ENCODE peak calls at places on chromosomes 7 and 10, in eight cellular contexts. One of them, this sample, is unnamed.

GRCh38 chr10:86599729-86600128 is 54.6 kb upstream of the OPN4 start:
- DNase-seq in AG08396: no peak
- DNase-seq in astrocyte of the spinal cord: no peak
- DNase-seq in activated naive CD4-positive, alpha-beta T cell treated with anti-CD3 and anti-CD28 coated beads for 36 hours: peak
- DNase-seq in foreskin fibroblast: no peak
- DNase-seq in tibial nerve: no peak
- DNase-seq in coronary artery: peak
- DNase-seq in head of caudate nucleus: no peak
- DNase-seq in this sample: peak

GRCh38 chr7:44626620-44627019 is 20.2 kb downstream of the OGDH start:
- DNase-seq in coronary artery: no peak
- DNase-seq in astrocyte of the spinal cord: no peak
- DNase-seq in foreskin fibroblast: no peak
- DNase-seq in activated naive CD4-positive, alpha-beta T cell treated with anti-CD3 and anti-CD28 coated beads for 36 hours: no peak
- DNase-seq in tibial nerve: no peak
- DNase-seq in AG08396: no peak
- DNase-seq in head of caudate nucleus: no peak
- DNase-seq in this sample: no peak

GRCh38 chr10:132677096-132677904 is 108.6 kb downstream of the NKX6-2 start:
- DNase-seq in activated naive CD4-positive, alpha-beta T cell treated with anti-CD3 and anti-CD28 coated beads for 36 hours: no peak
- DNase-seq in head of caudate nucleus: no peak
- DNase-seq in foreskin fibroblast: no peak
- DNase-seq in tibial nerve: no peak
- DNase-seq in astrocyte of the spinal cord: no peak
- DNase-seq in AG08396: no peak
- DNase-seq in coronary artery: peak
- DNase-seq in this sample: no peak

GRCh38 chr7:96770758-96771157 is 61.1 kb upstream of the SEM1 start:
- DNase-seq in tibial nerve: no peak
- DNase-seq in AG08396: no peak
- DNase-seq in activated naive CD4-positive, alpha-beta T cell treated with anti-CD3 and anti-CD28 coated beads for 36 hours: no peak
- DNase-seq in foreskin fibroblast: no peak
- DNase-seq in astrocyte of the spinal cord: no peak
- DNase-seq in coronary artery: no peak
- DNase-seq in head of caudate nucleus: no peak
- DNase-seq in this sample: no peak

GRCh38 chr10:59098811-59099452 is 77.5 kb upstream of the PHYHIPL start:
- DNase-seq in AG08396: no peak
- DNase-seq in activated naive CD4-positive, alpha-beta T cell treated with anti-CD3 and anti-CD28 coated beads for 36 hours: no peak
- DNase-seq in astrocyte of the spinal cord: peak
- DNase-seq in head of caudate nucleus: no peak
- DNase-seq in coronary artery: no peak
- DNase-seq in foreskin fibroblast: peak
- DNase-seq in tibial nerve: no peak
- DNase-seq in this sample: no peak

GRCh38 chr7:17697128-17697881 is 243.0 kb downstream of the SNX13 start:
- DNase-seq in AG08396: no peak
- DNase-seq in coronary artery: no peak
- DNase-seq in tibial nerve: no peak
- DNase-seq in activated naive CD4-positive, alpha-beta T cell treated with anti-CD3 and anti-CD28 coated beads for 36 hours: no peak
- DNase-seq in astrocyte of the spinal cord: no peak
- DNase-seq in foreskin fibroblast: no peak
- DNase-seq in head of caudate nucleus: no peak
- DNase-seq in this sample: no peak

GRCh38 chr10:110387983-110388681 is 83.4 kb upstream of the SMNDC1 start:
- DNase-seq in coronary artery: no peak
- DNase-seq in astrocyte of the spinal cord: no peak
- DNase-seq in head of caudate nucleus: no peak
- DNase-seq in activated naive CD4-positive, alpha-beta T cell treated with anti-CD3 and anti-CD28 coated beads for 36 hours: peak
- DNase-seq in tibial nerve: no peak
- DNase-seq in AG08396: no peak
- DNase-seq in foreskin fibroblast: peak
- DNase-seq in this sample: peak

GRCh38 chr10:72834183-72834825 is 59.2 kb upstream of the OIT3 start:
- DNase-seq in coronary artery: no peak
- DNase-seq in tibial nerve: no peak
- DNase-seq in activated naive CD4-positive, alpha-beta T cell treated with anti-CD3 and anti-CD28 coated beads for 36 hours: peak
- DNase-seq in astrocyte of the spinal cord: peak
- DNase-seq in foreskin fibroblast: peak
- DNase-seq in head of caudate nucleus: peak
- DNase-seq in AG08396: peak
- DNase-seq in this sample: peak

GRCh38 chr10:75967491-75967890 is 536.1 kb downstream of the LRMDA start:
- DNase-seq in foreskin fibroblast: no peak
- DNase-seq in astrocyte of the spinal cord: no peak
- DNase-seq in coronary artery: no peak
- DNase-seq in activated naive CD4-positive, alpha-beta T cell treated with anti-CD3 and anti-CD28 coated beads for 36 hours: no peak
- DNase-seq in tibial nerve: no peak
- DNase-seq in head of caudate nucleus: no peak
- DNase-seq in AG08396: no peak
- DNase-seq in this sample: no peak

GRCh38 chr7:46360255-46360654 is 439.2 kb upstream of the IGFBP3 start:
- DNase-seq in foreskin fibroblast: no peak
- DNase-seq in astrocyte of the spinal cord: no peak
- DNase-seq in tibial nerve: no peak
- DNase-seq in coronary artery: no peak
- DNase-seq in AG08396: no peak
- DNase-seq in activated naive CD4-positive, alpha-beta T cell treated with anti-CD3 and anti-CD28 coated beads for 36 hours: no peak
- DNase-seq in head of caudate nucleus: no peak
- DNase-seq in this sample: no peak

GRCh38 chr7:103993551-103993950 is 4.1 kb upstream of the RELN start:
- DNase-seq in activated naive CD4-positive, alpha-beta T cell treated with anti-CD3 and anti-CD28 coated beads for 36 hours: no peak
- DNase-seq in head of caudate nucleus: no peak
- DNase-seq in coronary artery: no peak
- DNase-seq in astrocyte of the spinal cord: no peak
- DNase-seq in AG08396: no peak
- DNase-seq in foreskin fibroblast: no peak
- DNase-seq in tibial nerve: no peak
- DNase-seq in this sample: no peak

GRCh38 chr7:154569916-154570315 is 433.0 kb downstream of the PAXIP1 start:
- DNase-seq in activated naive CD4-positive, alpha-beta T cell treated with anti-CD3 and anti-CD28 coated beads for 36 hours: no peak
- DNase-seq in head of caudate nucleus: no peak
- DNase-seq in foreskin fibroblast: no peak
- DNase-seq in astrocyte of the spinal cord: no peak
- DNase-seq in coronary artery: no peak
- DNase-seq in AG08396: no peak
- DNase-seq in tibial nerve: no peak
- DNase-seq in this sample: no peak

GRCh38 chr10:78972160-78972946 is 96.4 kb upstream of the ZMIZ1 start:
- DNase-seq in activated naive CD4-positive, alpha-beta T cell treated with anti-CD3 and anti-CD28 coated beads for 36 hours: no peak
- DNase-seq in head of caudate nucleus: peak
- DNase-seq in tibial nerve: peak
- DNase-seq in AG08396: peak
- DNase-seq in coronary artery: peak
- DNase-seq in astrocyte of the spinal cord: peak
- DNase-seq in foreskin fibroblast: peak
- DNase-seq in this sample: no peak

GRCh38 chr7:97342512-97342911 is 225.0 kb downstream of the SDHAF3 start:
- DNase-seq in astrocyte of the spinal cord: no peak
- DNase-seq in foreskin fibroblast: no peak
- DNase-seq in AG08396: no peak
- DNase-seq in head of caudate nucleus: no peak
- DNase-seq in tibial nerve: no peak
- DNase-seq in coronary artery: no peak
- DNase-seq in activated naive CD4-positive, alpha-beta T cell treated with anti-CD3 and anti-CD28 coated beads for 36 hours: no peak
- DNase-seq in this sample: no peak

GRCh38 chr10:103177123-103177522 is 15.9 kb downstream of the NT5C2 start:
- DNase-seq in head of caudate nucleus: no peak
- DNase-seq in tibial nerve: no peak
- DNase-seq in astrocyte of the spinal cord: no peak
- DNase-seq in foreskin fibroblast: no peak
- DNase-seq in AG08396: no peak
- DNase-seq in coronary artery: no peak
- DNase-seq in activated naive CD4-positive, alpha-beta T cell treated with anti-CD3 and anti-CD28 coated beads for 36 hours: no peak
- DNase-seq in this sample: no peak

GRCh38 chr10:73768881-73769280 is 13.0 kb upstream of the CHCHD1 start:
- DNase-seq in activated naive CD4-positive, alpha-beta T cell treated with anti-CD3 and anti-CD28 coated beads for 36 hours: peak
- DNase-seq in head of caudate nucleus: no peak
- DNase-seq in AG08396: no peak
- DNase-seq in foreskin fibroblast: no peak
- DNase-seq in tibial nerve: no peak
- DNase-seq in astrocyte of the spinal cord: no peak
- DNase-seq in coronary artery: no peak
- DNase-seq in this sample: no peak

GRCh38 chr7:68699090-68699711 is 899.1 kb upstream of the AUTS2 start:
- DNase-seq in activated naive CD4-positive, alpha-beta T cell treated with anti-CD3 and anti-CD28 coated beads for 36 hours: no peak
- DNase-seq in tibial nerve: no peak
- DNase-seq in astrocyte of the spinal cord: peak
- DNase-seq in foreskin fibroblast: no peak
- DNase-seq in AG08396: no peak
- DNase-seq in coronary artery: no peak
- DNase-seq in head of caudate nucleus: no peak
- DNase-seq in this sample: no peak

GRCh38 chr7:150451833-150452431 is 1.5 kb downstream of the GIMAP8 start:
- DNase-seq in foreskin fibroblast: no peak
- DNase-seq in AG08396: no peak
- DNase-seq in astrocyte of the spinal cord: no peak
- DNase-seq in tibial nerve: no peak
- DNase-seq in coronary artery: no peak
- DNase-seq in head of caudate nucleus: no peak
- DNase-seq in activated naive CD4-positive, alpha-beta T cell treated with anti-CD3 and anti-CD28 coated beads for 36 hours: peak
- DNase-seq in this sample: no peak

GRCh38 chr10:76298329-76298728 is 866.9 kb downstream of the LRMDA start:
- DNase-seq in AG08396: no peak
- DNase-seq in foreskin fibroblast: no peak
- DNase-seq in activated naive CD4-positive, alpha-beta T cell treated with anti-CD3 and anti-CD28 coated beads for 36 hours: no peak
- DNase-seq in coronary artery: no peak
- DNase-seq in head of caudate nucleus: no peak
- DNase-seq in astrocyte of the spinal cord: no peak
- DNase-seq in tibial nerve: no peak
- DNase-seq in this sample: no peak

GRCh38 chr10:3676564-3676963 is 108.4 kb downstream of the KLF6 start:
- DNase-seq in tibial nerve: no peak
- DNase-seq in head of caudate nucleus: no peak
- DNase-seq in activated naive CD4-positive, alpha-beta T cell treated with anti-CD3 and anti-CD28 coated beads for 36 hours: no peak
- DNase-seq in astrocyte of the spinal cord: no peak
- DNase-seq in AG08396: no peak
- DNase-seq in foreskin fibroblast: no peak
- DNase-seq in coronary artery: no peak
- DNase-seq in this sample: no peak

GRCh38 chr10:58014436-58014835 is 253.3 kb downstream of the IPMK start:
- DNase-seq in foreskin fibroblast: no peak
- DNase-seq in tibial nerve: no peak
- DNase-seq in activated naive CD4-positive, alpha-beta T cell treated with anti-CD3 and anti-CD28 coated beads for 36 hours: no peak
- DNase-seq in head of caudate nucleus: no peak
- DNase-seq in AG08396: no peak
- DNase-seq in coronary artery: no peak
- DNase-seq in astrocyte of the spinal cord: no peak
- DNase-seq in this sample: no peak

GRCh38 chr10:43401627-43402026 is 7.4 kb downstream of the HNRNPF start:
- DNase-seq in AG08396: no peak
- DNase-seq in foreskin fibroblast: no peak
- DNase-seq in activated naive CD4-positive, alpha-beta T cell treated with anti-CD3 and anti-CD28 coated beads for 36 hours: no peak
- DNase-seq in astrocyte of the spinal cord: no peak
- DNase-seq in tibial nerve: no peak
- DNase-seq in head of caudate nucleus: no peak
- DNase-seq in coronary artery: peak
- DNase-seq in this sample: no peak

GRCh38 chr10:99430451-99431189 is at the start of gene GOT1:
- DNase-seq in head of caudate nucleus: peak
- DNase-seq in activated naive CD4-positive, alpha-beta T cell treated with anti-CD3 and anti-CD28 coated beads for 36 hours: peak
- DNase-seq in tibial nerve: peak
- DNase-seq in AG08396: peak
- DNase-seq in coronary artery: peak
- DNase-seq in foreskin fibroblast: peak
- DNase-seq in astrocyte of the spinal cord: peak
- DNase-seq in this sample: peak

GRCh38 chr7:143892527-143893300 is 9.3 kb downstream of the TCAF1 start:
- DNase-seq in activated naive CD4-positive, alpha-beta T cell treated with anti-CD3 and anti-CD28 coated beads for 36 hours: no peak
- DNase-seq in foreskin fibroblast: peak
- DNase-seq in coronary artery: no peak
- DNase-seq in astrocyte of the spinal cord: peak
- DNase-seq in head of caudate nucleus: no peak
- DNase-seq in AG08396: no peak
- DNase-seq in tibial nerve: no peak
- DNase-seq in this sample: no peak

GRCh38 chr7:81367335-81367801 is 402.5 kb downstream of the HGF start:
- DNase-seq in AG08396: peak
- DNase-seq in tibial nerve: no peak
- DNase-seq in foreskin fibroblast: peak
- DNase-seq in activated naive CD4-positive, alpha-beta T cell treated with anti-CD3 and anti-CD28 coated beads for 36 hours: no peak
- DNase-seq in coronary artery: no peak
- DNase-seq in astrocyte of the spinal cord: peak
- DNase-seq in head of caudate nucleus: no peak
- DNase-seq in this sample: no peak

GRCh38 chr7:86991093-86991769 is 68.2 kb downstream of the ELAPOR2 start:
- DNase-seq in coronary artery: no peak
- DNase-seq in AG08396: no peak
- DNase-seq in activated naive CD4-positive, alpha-beta T cell treated with anti-CD3 and anti-CD28 coated beads for 36 hours: no peak
- DNase-seq in head of caudate nucleus: no peak
- DNase-seq in tibial nerve: no peak
- DNase-seq in foreskin fibroblast: no peak
- DNase-seq in astrocyte of the spinal cord: no peak
- DNase-seq in this sample: no peak

GRCh38 chr10:33723181-33723580 is 388.7 kb upstream of the NRP1 start:
- DNase-seq in astrocyte of the spinal cord: no peak
- DNase-seq in foreskin fibroblast: no peak
- DNase-seq in AG08396: no peak
- DNase-seq in activated naive CD4-positive, alpha-beta T cell treated with anti-CD3 and anti-CD28 coated beads for 36 hours: no peak
- DNase-seq in tibial nerve: no peak
- DNase-seq in coronary artery: no peak
- DNase-seq in head of caudate nucleus: no peak
- DNase-seq in this sample: no peak

GRCh38 chr10:132627736-132628512 is 90.3 kb downstream of the INPP5A start:
- DNase-seq in AG08396: peak
- DNase-seq in coronary artery: peak
- DNase-seq in astrocyte of the spinal cord: peak
- DNase-seq in foreskin fibroblast: peak
- DNase-seq in activated naive CD4-positive, alpha-beta T cell treated with anti-CD3 and anti-CD28 coated beads for 36 hours: peak
- DNase-seq in head of caudate nucleus: peak
- DNase-seq in tibial nerve: no peak
- DNase-seq in this sample: no peak

This sample was measured in GM19239.